ENCODE peak calls at places on chromosomes 12 and 14, in ten cellular contexts. J is osteoblast, K is fibroblast of lung, I is neuronal stem cell, R is astrocyte, T is heart left ventricle, E is adipocyte, Y is aorta, H is PC-3, F is BE2C. C is an unnamed sample.
A peak's percentile ranks its signal among the peaks of the same experiment; 100 is the strongest.

GRCh38 chr12:93563807-93564538 is 8.5 kb upstream of the SOCS2 start:
- DNase-seq in E (no peak), R (peak; percentile 9), J (peak; percentile 50), F (no peak), H (peak; percentile 97), Y (no peak), T (no peak), I (no peak), K (peak; percentile 55), C (peak; percentile 82)

GRCh38 chr12:101127521-101128219 is 82.4 kb downstream of the SLC5A8 start:
- DNase-seq in K (peak; percentile 60), H (no peak), J (peak; percentile 47), T (no peak), R (peak; percentile 70), Y (no peak), I (no peak), F (no peak), E (peak; percentile 64), C (no peak)

GRCh38 chr12:41893491-41893890 is 251.2 kb downstream of the GXYLT1 start:
- DNase-seq in K (no peak), H (no peak), Y (no peak), E (no peak), R (no peak), J (no peak), F (no peak), I (no peak), T (no peak), C (no peak)

GRCh38 chr12:124493809-124494750 is 73.3 kb downstream of the NCOR2 start:
- DNase-seq in I (no peak), F (no peak), T (peak; percentile 47), E (no peak), R (no peak), J (no peak), H (no peak), Y (no peak), K (no peak), C (no peak)

GRCh38 chr12:47377414-47378221 is 297.9 kb upstream of the AMIGO2 start:
- DNase-seq in F (peak; percentile 12), T (peak; percentile 91), E (peak; percentile 92), Y (peak; percentile 99), I (no peak), H (peak; percentile 78), J (peak; percentile 95), K (peak; percentile 100), R (peak; percentile 100), C (no peak)

GRCh38 chr14:32345311-32345771 is 16.2 kb downstream of the AKAP6 start:
- DNase-seq in Y (no peak), E (peak; percentile 39), H (peak; percentile 2), R (peak; percentile 35), J (no peak), I (no peak), T (no peak), F (no peak), K (peak; percentile 52), C (no peak)

GRCh38 chr14:80388980-80389711 is 177.8 kb upstream of the DIO2 start:
- DNase-seq in F (no peak), Y (no peak), E (peak; percentile 87), K (peak; percentile 58), J (peak; percentile 79), H (peak; percentile 94), T (no peak), I (no peak), R (peak; percentile 98), C (no peak)

GRCh38 chr12:3315201-3315661 is 175.8 kb upstream of the PRMT8 start:
- DNase-seq in K (peak; percentile 86), E (no peak), T (peak; percentile 79), R (peak; percentile 69), J (no peak), Y (no peak), H (peak; percentile 97), F (peak; percentile 60), I (no peak), C (peak; percentile 35)

GRCh38 chr14:23145794-23146422 is 26.9 kb upstream of the CEBPE start:
- DNase-seq in H (no peak), R (no peak), Y (no peak), T (no peak), F (no peak), K (peak; percentile 38), E (no peak), I (no peak), J (no peak), C (no peak)

GRCh38 chr14:74275265-74275841 is 27.4 kb downstream of the ABCD4 start:
- DNase-seq in J (peak; percentile 93), I (no peak), K (peak; percentile 65), T (peak; percentile 51), R (peak; percentile 65), F (peak; percentile 38), E (peak; percentile 63), Y (no peak), H (peak; percentile 19), C (no peak)

DNA sequence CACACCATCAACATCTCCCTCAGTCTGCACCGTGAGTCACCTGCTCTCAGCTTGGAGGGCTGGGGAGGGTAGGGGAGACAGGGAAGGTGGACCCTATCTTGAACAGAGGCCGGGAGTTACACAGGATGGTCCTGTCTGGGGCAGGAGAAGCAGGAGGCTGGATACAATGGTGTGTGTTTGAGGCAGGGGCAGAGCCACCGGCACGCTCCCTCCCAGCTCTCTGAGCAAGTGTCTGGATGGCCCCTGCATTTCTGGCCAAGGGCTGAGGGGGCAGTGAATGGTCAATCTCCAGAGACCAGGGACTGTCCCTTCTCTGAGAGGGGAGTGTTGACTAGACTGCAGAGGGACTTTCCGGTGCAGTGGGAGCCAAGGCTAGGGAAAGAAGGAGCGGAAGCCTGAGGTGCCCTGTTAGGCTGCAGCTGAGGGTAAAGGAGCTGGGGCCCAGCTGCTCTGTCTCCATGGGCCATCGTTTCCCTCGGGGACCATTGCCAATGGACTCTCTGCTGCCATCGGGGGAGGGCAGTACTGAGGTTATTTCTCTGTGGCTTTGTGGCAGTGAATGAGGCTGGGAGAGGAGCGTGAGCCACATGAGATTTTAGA is 1.9 kb downstream of the LRP1-AS start:
- DNase-seq in R (no peak), H (no peak), K (no peak), F (no peak), E (no peak), Y (no peak), T (no peak), J (peak; percentile 65), I (no peak), C (no peak)
- H3K4me1 ChIP-seq in R (peaks cover 32% of the 10 kb centered on the region), H (peaks cover 7% of the 10 kb centered on the region), K (peaks cover 52% of the 10 kb centered on the region), F (peaks cover 3% of the 10 kb centered on the region), E (peaks cover 97% of the 10 kb centered on the region), Y (no peaks in the 10 kb centered on the region), T (peaks cover 87% of the 10 kb centered on the region), J (peaks cover 69% of the 10 kb centered on the region), I (peaks cover 16% of the 10 kb centered on the region), C (no peaks in the 10 kb centered on the region)

GRCh38 chr12:46264057-46264456 is 4.8 kb downstream of the SLC38A1 start:
- DNase-seq in I (no peak), K (peak; percentile 40), Y (no peak), J (no peak), F (no peak), E (peak; percentile 54), R (peak; percentile 57), H (no peak), T (no peak), C (no peak)
- H3K4me1 ChIP-seq in I (peaks cover 6% of the 10 kb centered on the region), K (peaks cover 8% of the 10 kb centered on the region), Y (no peaks in the 10 kb centered on the region), J (peaks cover 21% of the 10 kb centered on the region), F (peaks cover 7% of the 10 kb centered on the region), E (peaks cover 38% of the 10 kb centered on the region), R (peaks cover 27% of the 10 kb centered on the region), H (peaks cover 71% of the 10 kb centered on the region), T (peaks cover 61% of the 10 kb centered on the region), C (peaks cover 9% of the 10 kb centered on the region)

DNA sequence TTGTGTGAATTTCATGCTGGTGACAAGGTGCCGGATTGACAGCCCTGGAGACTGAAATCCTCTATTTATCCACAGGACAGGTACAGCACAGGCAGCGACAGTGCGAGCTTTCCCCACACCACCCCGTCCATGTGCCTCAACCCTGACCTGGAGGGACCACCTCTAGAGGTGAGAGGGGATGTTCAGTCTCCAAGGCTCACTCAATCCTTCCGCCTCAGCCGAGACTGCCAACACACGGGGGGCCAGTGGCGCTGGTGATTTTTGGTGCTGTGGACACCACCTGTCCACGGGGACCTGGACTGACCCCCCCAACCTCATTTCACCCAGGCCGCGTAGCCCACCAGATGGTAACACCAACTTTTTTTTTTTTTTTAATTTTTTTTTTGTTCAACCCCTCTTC is 12.8 kb downstream of the PCBP2 start:
- DNase-seq in F (no peak), Y (no peak), T (no peak), J (no peak), K (no peak), R (no peak), E (no peak), H (no peak), I (no peak), C (no peak)
- H3K4me1 ChIP-seq in F (peaks cover 8% of the 10 kb centered on the region), Y (no peaks in the 10 kb centered on the region), T (peaks cover 66% of the 10 kb centered on the region), J (no peaks in the 10 kb centered on the region), K (peaks cover 4% of the 10 kb centered on the region), R (no peaks in the 10 kb centered on the region), E (peaks cover 40% of the 10 kb centered on the region), H (no peaks in the 10 kb centered on the region), I (no peaks in the 10 kb centered on the region), C (no peaks in the 10 kb centered on the region)

GRCh38 chr12:6314776-6315175 is 4.3 kb downstream of the PLEKHG6 start:
- DNase-seq in R (no peak), I (no peak), Y (peak; percentile 72), T (no peak), F (no peak), K (no peak), E (no peak), J (peak; percentile 36), H (no peak), C (no peak)

GRCh38 chr12:6310771-6311610 is 509 bp downstream of the PLEKHG6 start:
- DNase-seq in T (no peak), R (no peak), Y (peak; percentile 67), E (no peak), I (no peak), F (no peak), J (peak; percentile 79), H (no peak), K (no peak), C (no peak)

GRCh38 chr12:6311822-6312528 is 1.5 kb downstream of the PLEKHG6 start:
- DNase-seq in E (no peak), F (no peak), H (no peak), R (no peak), Y (peak; percentile 41), J (peak; percentile 72), I (no peak), K (no peak), T (no peak), C (no peak)

GRCh38 chr12:6313326-6313940 is 3.0 kb downstream of the PLEKHG6 start:
- DNase-seq in T (no peak), I (no peak), E (no peak), J (peak; percentile 91), R (no peak), Y (peak; percentile 59), F (no peak), K (no peak), H (peak; percentile 27), C (no peak)

DNA sequence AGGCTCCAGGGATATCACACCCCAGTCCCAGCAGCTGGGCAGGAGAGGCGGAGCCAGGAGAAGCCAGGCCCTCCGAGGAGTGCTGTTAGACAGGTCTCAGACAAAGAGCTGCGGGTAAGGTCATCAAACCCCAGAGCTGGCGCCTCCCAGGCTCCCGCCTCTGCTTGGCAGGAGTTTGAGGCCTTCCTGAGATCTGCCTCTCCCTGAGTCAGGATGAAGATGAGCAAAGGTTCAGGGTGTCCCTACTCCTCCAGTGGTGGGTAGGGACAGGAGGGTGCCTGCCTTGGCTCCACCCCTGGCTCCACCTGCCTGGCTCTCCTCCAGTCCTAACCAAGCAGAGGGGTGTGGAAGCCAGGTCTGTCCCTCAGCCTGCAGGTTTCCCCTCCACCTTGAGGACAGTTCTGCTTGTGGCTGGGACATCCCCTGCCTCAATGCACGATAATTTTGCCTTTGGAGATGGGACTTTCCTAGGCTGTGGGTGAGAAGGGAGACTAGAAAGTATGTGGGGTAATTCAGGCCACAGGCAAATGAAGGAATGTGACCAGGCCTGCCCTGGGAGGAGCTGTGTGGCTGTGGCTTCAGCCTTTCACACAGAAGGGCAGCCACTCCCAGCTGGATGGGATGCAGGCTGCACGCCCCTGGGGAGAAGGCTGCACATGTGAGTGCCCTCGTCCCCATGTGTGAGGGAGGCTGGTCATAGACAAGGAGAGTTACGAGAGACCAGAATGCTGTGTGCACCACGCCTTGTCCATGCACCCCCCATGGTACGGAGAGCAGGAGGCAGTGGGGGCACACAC is 2.2 kb downstream of the PLEKHG6 start:
- DNase-seq in J (peak; percentile 91), Y (peak; percentile 65), T (no peak), R (no peak), H (peak; percentile 71), K (no peak), F (peak; percentile 39), E (peak; percentile 38), I (no peak), C (no peak)
- H3K4me1 ChIP-seq in J (peaks cover 10% of the 10 kb centered on the region), Y (no peaks in the 10 kb centered on the region), T (peaks cover 13% of the 10 kb centered on the region), R (peaks cover 5% of the 10 kb centered on the region), H (peaks cover 28% of the 10 kb centered on the region), K (peaks cover 8% of the 10 kb centered on the region), F (peaks cover 4% of the 10 kb centered on the region), E (peaks cover 57% of the 10 kb centered on the region), I (peaks cover 23% of the 10 kb centered on the region), C (no peaks in the 10 kb centered on the region)